ENCODE peak calls at places on chromosomes 6 and 20, in six cellular contexts. U, J, Y, S, N and D are unnamed samples.

GRCh38 chr6:118551063-118551672 is 3.1 kb downstream of the PLN start:
- DNase-seq in J (peak), Y (no peak), N (peak), S (no peak), U (no peak), D (peak)

GRCh38 chr6:5034736-5035135 is 30.9 kb upstream of the RPP40 start:
- DNase-seq in Y (no peak), J (peak), U (no peak), S (no peak), N (peak), D (no peak)

GRCh38 chr6:18388942-18389341 is 1.8 kb downstream of the RNF144B start:
- DNase-seq in J (no peak), U (peak), Y (no peak), N (peak), S (no peak), D (peak)

GRCh38 chr6:14000901-14001300 is 76.1 kb downstream of the RNF182 start:
- DNase-seq in S (no peak), U (no peak), Y (no peak), N (no peak), J (no peak), D (no peak)

GRCh38 chr20:40706977-40707582 is 18.0 kb upstream of the MAFB start:
- DNase-seq in Y (no peak), J (peak), S (no peak), U (no peak), N (peak), D (no peak)

GRCh38 chr20:60691966-60692615 is 560.0 kb upstream of the CDH4 start:
- DNase-seq in S (no peak), N (no peak), J (peak), U (no peak), Y (no peak), D (no peak)

GRCh38 chr20:24578605-24579004 is 109.2 kb downstream of the SYNDIG1 start:
- DNase-seq in Y (no peak), N (no peak), S (no peak), J (no peak), U (no peak), D (no peak)

GRCh38 chr6:117446851-117447250 is 21.1 kb upstream of the ROS1 start:
- DNase-seq in Y (no peak), J (no peak), S (no peak), N (no peak), U (no peak), D (no peak)

GRCh38 chr6:135062735-135063134 is 8.1 kb upstream of the HBS1L start:
- DNase-seq in Y (no peak), S (no peak), U (no peak), J (peak), N (peak), D (no peak)

GRCh38 chr6:136403166-136403980 is 113.7 kb upstream of the BCLAF1 start:
- DNase-seq in N (peak), U (peak), S (no peak), Y (no peak), J (no peak), D (peak)

GRCh38 chr6:134288538-134289203 is 29.2 kb downstream of the SGK1 start:
- DNase-seq in N (peak), J (no peak), U (peak), Y (no peak), S (peak), D (peak)

GRCh38 chr6:114200896-114201295 is 141.9 kb downstream of the HS3ST5 start:
- DNase-seq in N (no peak), S (no peak), J (no peak), Y (no peak), U (no peak), D (no peak)

GRCh38 chr6:100186552-100186951 is 192.5 kb upstream of the MCHR2 start:
- DNase-seq in S (no peak), U (no peak), N (no peak), J (no peak), Y (no peak), D (no peak)

GRCh38 chr6:90645634-90646033 is 58.8 kb upstream of the MAP3K7 start:
- DNase-seq in U (no peak), N (peak), J (no peak), Y (no peak), S (no peak), D (no peak)

GRCh38 chr20:44646641-44647274 is 4.7 kb downstream of the ADA start:
- DNase-seq in N (peak), U (no peak), Y (no peak), S (no peak), J (no peak), D (no peak)

GRCh38 chr6:135600086-135600702 is 102.7 kb upstream of the AHI1 start:
- DNase-seq in Y (no peak), U (no peak), N (no peak), S (no peak), J (no peak), D (no peak)

GRCh38 chr6:835476-836160 is 142.7 kb upstream of the EXOC2 start:
- DNase-seq in U (no peak), S (no peak), Y (no peak), N (peak), J (no peak), D (no peak)